ENCODE peak calls at places on chromosomes 3 and 15, in seven cellular contexts. X, U, V, A, D, C and J are unnamed samples.

GRCh38 chr3:102415553-102415952 is 19.3 kb upstream of the ZPLD1 start:
- DNase-seq in C (no peak), A (no peak), D (no peak), U (no peak), X (no peak), V (no peak), J (no peak)

GRCh38 chr3:14608298-14608697 is 43.3 kb upstream of the CCDC174 start:
- DNase-seq in C (no peak), X (no peak), A (no peak), U (no peak), D (no peak), V (no peak), J (no peak)

GRCh38 chr3:71191031-71191482 is 392.5 kb downstream of the FOXP1 start:
- DNase-seq in X (no peak), U (no peak), A (no peak), D (no peak), C (no peak), V (no peak), J (no peak)

GRCh38 chr15:91067026-91067425 is 33.0 kb upstream of the SV2B start:
- DNase-seq in D (no peak), X (no peak), C (no peak), V (no peak), A (no peak), U (no peak), J (no peak)

GRCh38 chr3:58041182-58041825 is 33.1 kb downstream of the FLNB start:
- DNase-seq in V (no peak), X (no peak), U (no peak), D (no peak), C (no peak), A (no peak), J (no peak)

GRCh38 chr3:150945226-150945625 is 27.3 kb downstream of the CLRN1 start:
- DNase-seq in D (no peak), U (no peak), C (peak; percentile 14), A (no peak), X (no peak), V (no peak), J (no peak)

GRCh38 chr3:38843898-38844297 is 27.9 kb upstream of the SCN10A start:
- DNase-seq in A (no peak), V (peak; percentile 21), U (no peak), C (peak; percentile 38), X (no peak), D (no peak), J (no peak)

GRCh38 chr15:38516636-38517035 is 48.0 kb downstream of the RASGRP1 start:
- DNase-seq in D (no peak), A (no peak), C (no peak), U (no peak), V (no peak), X (no peak), J (no peak)

GRCh38 chr3:156304406-156304805 is 184.0 kb downstream of the KCNAB1 start:
- DNase-seq in D (no peak), V (no peak), C (peak; percentile 10), X (no peak), A (no peak), U (no peak), J (no peak)

GRCh38 chr15:90660195-90660995 is 56.8 kb upstream of the BLM start:
- DNase-seq in D (peak; percentile 76), V (peak; percentile 80), A (no peak), X (no peak), U (no peak), C (peak; percentile 67), J (peak; percentile 82)

GRCh38 chr3:129688310-129688895 is 81.9 kb upstream of the PLXND1 start:
- DNase-seq in U (peak; percentile 43), D (no peak), C (no peak), V (no peak), A (peak; percentile 91), X (no peak), J (no peak)

GRCh38 chr15:88202231-88202630 is 54.3 kb downstream of the NTRK3 start:
- DNase-seq in X (no peak), V (no peak), U (no peak), C (no peak), A (no peak), D (no peak), J (no peak)

GRCh38 chr3:142896201-142896755 is 7.4 kb upstream of the PCOLCE2 start:
- DNase-seq in A (no peak), V (no peak), U (no peak), D (no peak), C (peak; percentile 46), X (no peak), J (no peak)

GRCh38 chr3:134095005-134095404 is 65.3 kb upstream of the SLCO2A1 start:
- DNase-seq in U (no peak), V (no peak), A (no peak), C (no peak), D (no peak), X (no peak), J (no peak)

GRCh38 chr3:77236118-77236517 is 196.2 kb downstream of the ROBO2 start:
- DNase-seq in C (no peak), D (no peak), X (no peak), V (no peak), A (no peak), U (no peak), J (no peak)

GRCh38 chr15:57570994-57571393 is 20.7 kb upstream of the MYZAP start:
- DNase-seq in D (no peak), U (no peak), A (no peak), C (peak; percentile 39), V (no peak), X (no peak), J (no peak)

GRCh38 chr3:46655271-46655670 is 38.2 kb downstream of the ALS2CL start:
- DNase-seq in A (no peak), X (no peak), U (no peak), V (no peak), D (no peak), C (no peak), J (no peak)

GRCh38 chr15:98753726-98754125 is 105.4 kb downstream of the IGF1R start:
- DNase-seq in V (no peak), D (no peak), A (no peak), U (no peak), X (no peak), C (no peak), J (no peak)

GRCh38 chr15:68817304-68818087 is 3.2 kb downstream of the ANP32A start:
- DNase-seq in X (no peak), C (no peak), A (peak; percentile 54), U (peak; percentile 13), V (peak; percentile 80), D (peak; percentile 81), J (peak; percentile 77)

GRCh38 chr3:195735036-195735695 is 14.4 kb downstream of the MUC20 start:
- DNase-seq in D (no peak), A (no peak), U (no peak), C (no peak), V (no peak), X (no peak), J (no peak)

GRCh38 chr3:56423537-56424209 is 44.6 kb downstream of the ERC2 start:
- DNase-seq in A (no peak), D (no peak), V (no peak), U (peak; percentile 6), X (no peak), C (no peak), J (no peak)

GRCh38 chr15:63157891-63158431 is 684 bp upstream of the RPS27L start:
- DNase-seq in U (no peak), V (peak; percentile 33), C (peak; percentile 48), D (peak; percentile 40), X (no peak), A (peak; percentile 28), J (peak; percentile 17)

GRCh38 chr15:48090666-48091065 is 30.1 kb upstream of the SLC24A5 start:
- DNase-seq in A (no peak), D (no peak), C (no peak), U (no peak), V (no peak), X (no peak), J (no peak)

GRCh38 chr15:78453447-78453846 is 15.4 kb downstream of the IREB2 start:
- DNase-seq in A (no peak), U (no peak), C (no peak), V (no peak), D (no peak), X (no peak), J (no peak)